ENCODE peak calls at places on chromosome 17, in seven cellular contexts. One of them, this sample, is unnamed.
A peak's percentile ranks its signal among the peaks of the same experiment; 100 is the strongest.

GRCh38 chr17:77449908-77450741 is 309.4 kb downstream of the SEC14L1 start:
- DNase-seq in fibroblast of mammary gland: peak; percentile 87
- DNase-seq in foreskin fibroblast: peak; percentile 87
- DNase-seq in lower lobe of right lung: no peak
- DNase-seq in astrocyte of the spinal cord: peak; percentile 71
- DNase-seq in uterus: peak; percentile 90
- DNase-seq in thoracic aorta: no peak
- DNase-seq in this sample: no peak

GRCh38 chr17:751269-752001 is 629 bp downstream of the GEMIN4 start:
- DNase-seq in fibroblast of mammary gland: peak; percentile 49
- DNase-seq in foreskin fibroblast: peak; percentile 66
- DNase-seq in lower lobe of right lung: peak; percentile 62
- DNase-seq in astrocyte of the spinal cord: peak; percentile 34
- DNase-seq in uterus: no peak
- DNase-seq in thoracic aorta: no peak
- DNase-seq in this sample: peak; percentile 61

GRCh38 chr17:61839300-61839786 is 24.0 kb downstream of the BRIP1 start:
- DNase-seq in fibroblast of mammary gland: no peak
- DNase-seq in foreskin fibroblast: no peak
- DNase-seq in lower lobe of right lung: no peak
- DNase-seq in astrocyte of the spinal cord: no peak
- DNase-seq in uterus: no peak
- DNase-seq in thoracic aorta: no peak
- DNase-seq in this sample: no peak

GRCh38 chr17:48626470-48627241 is 498 bp upstream of the HOXB9 start:
- DNase-seq in fibroblast of mammary gland: peak; percentile 54
- DNase-seq in foreskin fibroblast: no peak
- DNase-seq in lower lobe of right lung: no peak
- DNase-seq in astrocyte of the spinal cord: peak; percentile 96
- DNase-seq in uterus: no peak
- DNase-seq in thoracic aorta: no peak
- DNase-seq in this sample: no peak

GRCh38 chr17:36813357-36813756 is 123.9 kb upstream of the LHX1 start:
- DNase-seq in fibroblast of mammary gland: no peak
- DNase-seq in foreskin fibroblast: no peak
- DNase-seq in lower lobe of right lung: no peak
- DNase-seq in astrocyte of the spinal cord: no peak
- DNase-seq in uterus: no peak
- DNase-seq in thoracic aorta: no peak
- DNase-seq in this sample: no peak

GRCh38 chr17:44636562-44636961 is 19.7 kb upstream of the MEIOC start:
- DNase-seq in fibroblast of mammary gland: peak; percentile 67
- DNase-seq in foreskin fibroblast: peak; percentile 72
- DNase-seq in lower lobe of right lung: no peak
- DNase-seq in astrocyte of the spinal cord: peak; percentile 64
- DNase-seq in uterus: no peak
- DNase-seq in thoracic aorta: no peak
- DNase-seq in this sample: no peak

GRCh38 chr17:83191388-83192160 is 112.2 kb downstream of the METRNL start:
- DNase-seq in fibroblast of mammary gland: no peak
- DNase-seq in foreskin fibroblast: no peak
- DNase-seq in lower lobe of right lung: peak; percentile 36
- DNase-seq in astrocyte of the spinal cord: no peak
- DNase-seq in uterus: peak; percentile 10
- DNase-seq in thoracic aorta: no peak
- DNase-seq in this sample: no peak

GRCh38 chr17:7853693-7854043 is 1.2 kb upstream of the TMEM88 start:
- DNase-seq in fibroblast of mammary gland: no peak
- DNase-seq in foreskin fibroblast: no peak
- DNase-seq in lower lobe of right lung: peak; percentile 49
- DNase-seq in astrocyte of the spinal cord: no peak
- DNase-seq in uterus: peak; percentile 29
- DNase-seq in thoracic aorta: no peak
- DNase-seq in this sample: no peak

GRCh38 chr17:48637323-48638260 is 11.4 kb upstream of the HOXB9 start:
- DNase-seq in fibroblast of mammary gland: peak; percentile 94
- DNase-seq in foreskin fibroblast: peak; percentile 67
- DNase-seq in lower lobe of right lung: no peak
- DNase-seq in astrocyte of the spinal cord: peak; percentile 89
- DNase-seq in uterus: no peak
- DNase-seq in thoracic aorta: no peak
- DNase-seq in this sample: no peak

GRCh38 chr17:34409352-34409751 is 46.3 kb upstream of the CCL1 start:
- DNase-seq in fibroblast of mammary gland: no peak
- DNase-seq in foreskin fibroblast: no peak
- DNase-seq in lower lobe of right lung: no peak
- DNase-seq in astrocyte of the spinal cord: no peak
- DNase-seq in uterus: no peak
- DNase-seq in thoracic aorta: no peak
- DNase-seq in this sample: no peak

GRCh38 chr17:31687505-31688126 is 171.4 kb downstream of the COPRS start:
- DNase-seq in fibroblast of mammary gland: no peak
- DNase-seq in foreskin fibroblast: no peak
- DNase-seq in lower lobe of right lung: no peak
- DNase-seq in astrocyte of the spinal cord: no peak
- DNase-seq in uterus: no peak
- DNase-seq in thoracic aorta: no peak
- DNase-seq in this sample: no peak

GRCh38 chr17:11622468-11622867 is 24.2 kb downstream of the DNAH9 start:
- DNase-seq in fibroblast of mammary gland: no peak
- DNase-seq in foreskin fibroblast: no peak
- DNase-seq in lower lobe of right lung: no peak
- DNase-seq in astrocyte of the spinal cord: no peak
- DNase-seq in uterus: no peak
- DNase-seq in thoracic aorta: no peak
- DNase-seq in this sample: no peak

GRCh38 chr17:752002-752619 is at the start of gene GEMIN4:
- DNase-seq in fibroblast of mammary gland: peak; percentile 81
- DNase-seq in foreskin fibroblast: peak; percentile 95
- DNase-seq in lower lobe of right lung: peak; percentile 96
- DNase-seq in astrocyte of the spinal cord: peak; percentile 86
- DNase-seq in uterus: peak; percentile 88
- DNase-seq in thoracic aorta: peak; percentile 70
- DNase-seq in this sample: peak; percentile 99

GRCh38 chr17:80625627-80626026 is 81.0 kb downstream of the RPTOR start:
- DNase-seq in fibroblast of mammary gland: no peak
- DNase-seq in foreskin fibroblast: no peak
- DNase-seq in lower lobe of right lung: no peak
- DNase-seq in astrocyte of the spinal cord: no peak
- DNase-seq in uterus: no peak
- DNase-seq in thoracic aorta: no peak
- DNase-seq in this sample: no peak

GRCh38 chr17:19004601-19005441 is at the start of gene FAM83G:
- DNase-seq in fibroblast of mammary gland: peak; percentile 46
- DNase-seq in foreskin fibroblast: peak; percentile 90
- DNase-seq in lower lobe of right lung: peak; percentile 87
- DNase-seq in astrocyte of the spinal cord: peak; percentile 65
- DNase-seq in uterus: peak; percentile 81
- DNase-seq in thoracic aorta: peak; percentile 81
- DNase-seq in this sample: peak; percentile 94

GRCh38 chr17:34580685-34581445 is 1.5 kb downstream of the TMEM132E start:
- DNase-seq in fibroblast of mammary gland: no peak
- DNase-seq in foreskin fibroblast: peak; percentile 7
- DNase-seq in lower lobe of right lung: no peak
- DNase-seq in astrocyte of the spinal cord: no peak
- DNase-seq in uterus: no peak
- DNase-seq in thoracic aorta: no peak
- DNase-seq in this sample: peak; percentile 53

GRCh38 chr17:17972952-17973254 is 241 bp downstream of the DRC3 start:
- DNase-seq in fibroblast of mammary gland: no peak
- DNase-seq in foreskin fibroblast: no peak
- DNase-seq in lower lobe of right lung: no peak
- DNase-seq in astrocyte of the spinal cord: no peak
- DNase-seq in uterus: no peak
- DNase-seq in thoracic aorta: no peak
- DNase-seq in this sample: no peak

GRCh38 chr17:17975441-17975840 is 2.8 kb downstream of the DRC3 start:
- DNase-seq in fibroblast of mammary gland: no peak
- DNase-seq in foreskin fibroblast: no peak
- DNase-seq in lower lobe of right lung: no peak
- DNase-seq in astrocyte of the spinal cord: no peak
- DNase-seq in uterus: no peak
- DNase-seq in thoracic aorta: no peak
- DNase-seq in this sample: no peak

GRCh38 chr17:17971431-17972125 is 622 bp downstream of the TOM1L2 start:
- DNase-seq in fibroblast of mammary gland: no peak
- DNase-seq in foreskin fibroblast: peak; percentile 46
- DNase-seq in lower lobe of right lung: peak; percentile 77
- DNase-seq in astrocyte of the spinal cord: no peak
- DNase-seq in uterus: peak; percentile 40
- DNase-seq in thoracic aorta: no peak
- DNase-seq in this sample: no peak

GRCh38 chr17:17970699-17971430 is 1.3 kb downstream of the TOM1L2 start:
- DNase-seq in fibroblast of mammary gland: no peak
- DNase-seq in foreskin fibroblast: no peak
- DNase-seq in lower lobe of right lung: no peak
- DNase-seq in astrocyte of the spinal cord: no peak
- DNase-seq in uterus: no peak
- DNase-seq in thoracic aorta: no peak
- DNase-seq in this sample: no peak

DNA sequence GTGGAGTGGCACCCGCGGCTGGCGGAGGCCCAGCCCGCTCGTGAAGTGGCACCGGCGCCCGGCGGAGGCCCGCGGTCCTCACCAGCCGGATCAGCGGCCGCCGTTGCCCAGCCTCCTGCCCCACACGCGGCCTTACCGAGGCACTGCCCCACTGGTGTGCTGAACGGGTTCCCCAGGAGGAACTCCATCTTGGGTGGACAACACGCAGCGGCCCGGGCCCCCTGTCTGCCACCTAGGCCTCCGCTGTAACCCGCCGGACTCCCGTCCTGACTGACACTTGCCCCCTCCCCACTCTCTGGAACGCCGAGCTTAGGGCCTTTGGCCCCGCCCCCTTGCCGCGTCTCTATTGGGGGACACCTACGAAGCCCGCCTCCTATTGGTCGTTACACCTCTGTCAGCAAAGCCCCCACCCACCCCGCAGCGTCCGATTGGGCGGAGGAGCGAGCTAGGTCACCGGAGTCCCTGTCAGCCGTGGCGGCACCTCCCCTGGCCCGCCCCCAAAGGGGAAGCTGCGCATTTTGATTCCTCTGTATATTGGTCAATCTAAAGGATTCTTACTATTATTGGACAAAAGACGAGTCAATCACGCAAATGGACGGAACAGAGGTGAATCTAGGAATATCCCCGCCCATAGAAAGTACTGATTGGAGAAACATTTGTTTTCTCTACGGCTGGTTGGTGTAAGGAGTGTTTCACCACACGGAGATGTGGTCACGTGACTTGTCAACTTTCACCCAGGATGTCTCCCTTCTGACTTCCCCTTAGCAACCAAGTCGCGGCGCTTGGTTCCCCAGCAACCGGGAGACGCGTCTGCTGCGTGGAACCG is at the start of the genes DRC3 and TOM1L2:
- DNase-seq in fibroblast of mammary gland: peak; percentile 100
- DNase-seq in foreskin fibroblast: peak; percentile 100
- DNase-seq in lower lobe of right lung: peak; percentile 100
- DNase-seq in astrocyte of the spinal cord: peak; percentile 100
- DNase-seq in uterus: peak; percentile 100
- DNase-seq in thoracic aorta: peak; percentile 100
- DNase-seq in this sample: peak; percentile 99
- TF ChIP-seq CTCF in fibroblast of mammary gland: no peak
- TF ChIP-seq CTCF in foreskin fibroblast: no peak
- TF ChIP-seq CTCF in lower lobe of right lung: no peak
- TF ChIP-seq CTCF in astrocyte of the spinal cord: no peak
- TF ChIP-seq CTCF in uterus: no peak
- TF ChIP-seq CTCF in thoracic aorta: no peak
- TF ChIP-seq CTCF in this sample: no peak

GRCh38 chr17:50605434-50605833 is 29.2 kb upstream of the ABCC3 start:
- DNase-seq in fibroblast of mammary gland: peak; percentile 70
- DNase-seq in foreskin fibroblast: no peak
- DNase-seq in lower lobe of right lung: no peak
- DNase-seq in astrocyte of the spinal cord: no peak
- DNase-seq in uterus: no peak
- DNase-seq in thoracic aorta: no peak
- DNase-seq in this sample: no peak

GRCh38 chr17:50602514-50603235 is 32.0 kb upstream of the ABCC3 start:
- DNase-seq in fibroblast of mammary gland: no peak
- DNase-seq in foreskin fibroblast: no peak
- DNase-seq in lower lobe of right lung: no peak
- DNase-seq in astrocyte of the spinal cord: no peak
- DNase-seq in uterus: no peak
- DNase-seq in thoracic aorta: no peak
- DNase-seq in this sample: no peak

GRCh38 chr17:50601789-50602375 is 32.8 kb upstream of the ABCC3 start:
- DNase-seq in fibroblast of mammary gland: no peak
- DNase-seq in foreskin fibroblast: no peak
- DNase-seq in lower lobe of right lung: no peak
- DNase-seq in astrocyte of the spinal cord: no peak
- DNase-seq in uterus: no peak
- DNase-seq in thoracic aorta: no peak
- DNase-seq in this sample: no peak

GRCh38 chr17:50604470-50604869 is 30.2 kb upstream of the ABCC3 start:
- DNase-seq in fibroblast of mammary gland: peak; percentile 38
- DNase-seq in foreskin fibroblast: peak; percentile 50
- DNase-seq in lower lobe of right lung: peak; percentile 57
- DNase-seq in astrocyte of the spinal cord: peak; percentile 52
- DNase-seq in uterus: peak; percentile 65
- DNase-seq in thoracic aorta: no peak
- DNase-seq in this sample: no peak

GRCh38 chr17:50603340-50603739 is 31.3 kb upstream of the ABCC3 start:
- DNase-seq in fibroblast of mammary gland: no peak
- DNase-seq in foreskin fibroblast: no peak
- DNase-seq in lower lobe of right lung: no peak
- DNase-seq in astrocyte of the spinal cord: no peak
- DNase-seq in uterus: no peak
- DNase-seq in thoracic aorta: no peak
- DNase-seq in this sample: peak; percentile 58
- TF ChIP-seq CTCF in fibroblast of mammary gland: no peak
- TF ChIP-seq CTCF in foreskin fibroblast: no peak
- TF ChIP-seq CTCF in lower lobe of right lung: no peak
- TF ChIP-seq CTCF in astrocyte of the spinal cord: peak; percentile 14
- TF ChIP-seq CTCF in uterus: no peak
- TF ChIP-seq CTCF in thoracic aorta: no peak
- TF ChIP-seq CTCF in this sample: no peak

DNA sequence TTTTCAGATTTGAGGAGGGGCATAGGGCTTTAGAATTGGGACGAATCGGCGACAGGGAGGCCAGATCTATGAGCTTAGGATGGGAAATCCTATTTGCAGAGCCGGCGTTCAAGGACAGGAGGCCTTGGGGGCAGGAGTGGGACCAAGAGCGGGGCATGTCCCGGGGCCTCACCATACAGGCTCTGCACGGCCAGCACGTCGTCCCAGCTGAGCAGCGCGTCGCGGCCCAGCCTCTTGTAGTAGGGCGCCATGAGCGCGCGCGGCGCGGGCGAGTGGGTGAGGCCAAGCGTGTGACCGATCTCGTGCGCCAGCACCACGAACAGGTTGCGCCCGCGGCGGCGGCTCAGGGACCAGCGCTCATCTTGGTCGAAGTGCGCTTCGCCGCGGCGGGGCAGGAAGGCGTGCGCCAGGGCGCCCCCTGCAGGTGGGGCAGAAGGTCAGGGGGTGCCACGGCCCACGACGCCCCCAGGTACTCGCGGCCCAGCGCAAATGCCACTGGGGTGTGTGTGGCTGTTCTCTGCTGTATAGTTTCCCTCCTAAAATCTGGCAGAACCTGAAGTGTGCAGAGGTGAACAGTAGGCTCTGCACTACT is 9.3 kb downstream of the C17orf50 start:
- DNase-seq in fibroblast of mammary gland: no peak
- DNase-seq in foreskin fibroblast: no peak
- DNase-seq in lower lobe of right lung: no peak
- DNase-seq in astrocyte of the spinal cord: no peak
- DNase-seq in uterus: no peak
- DNase-seq in thoracic aorta: no peak
- DNase-seq in this sample: no peak
- TF ChIP-seq CTCF in fibroblast of mammary gland: no peak
- TF ChIP-seq CTCF in foreskin fibroblast: no peak
- TF ChIP-seq CTCF in lower lobe of right lung: no peak
- TF ChIP-seq CTCF in astrocyte of the spinal cord: peak; percentile 26
- TF ChIP-seq CTCF in uterus: no peak
- TF ChIP-seq CTCF in thoracic aorta: no peak
- TF ChIP-seq CTCF in this sample: peak; percentile 29

GRCh38 chr17:6279659-6280058 is 155.3 kb downstream of the AIPL1 start:
- DNase-seq in fibroblast of mammary gland: no peak
- DNase-seq in foreskin fibroblast: no peak
- DNase-seq in lower lobe of right lung: no peak
- DNase-seq in astrocyte of the spinal cord: no peak
- DNase-seq in uterus: no peak
- DNase-seq in thoracic aorta: no peak
- DNase-seq in this sample: no peak
- TF ChIP-seq CTCF in fibroblast of mammary gland: no peak
- TF ChIP-seq CTCF in foreskin fibroblast: no peak
- TF ChIP-seq CTCF in lower lobe of right lung: no peak
- TF ChIP-seq CTCF in astrocyte of the spinal cord: no peak
- TF ChIP-seq CTCF in uterus: no peak
- TF ChIP-seq CTCF in thoracic aorta: no peak
- TF ChIP-seq CTCF in this sample: no peak